ENCODE peak calls at places on chromosomes 3 and 15, in ten cellular contexts. K, X, I, P, C, B, O, W, Q and S are unnamed samples.
A peak's percentile ranks its signal among the peaks of the same experiment; 100 is the strongest.

GRCh38 chr3:143910756-143911155 is 60.9 kb upstream of the DIPK2A start:
- DNase-seq in K (no peak), X (no peak), I (no peak), P (no peak), C (no peak), B (no peak), O (no peak), W (no peak), Q (no peak), S (no peak)

GRCh38 chr3:38578551-38578950 is 70.9 kb downstream of the SCN5A start:
- DNase-seq in K (no peak), X (no peak), I (no peak), P (no peak), C (peak; percentile 62), B (no peak), O (no peak), W (no peak), Q (no peak), S (no peak)

GRCh38 chr15:44125879-44126278 is 69.2 kb downstream of the FRMD5 start:
- DNase-seq in K (no peak), X (no peak), I (no peak), P (no peak), C (no peak), B (no peak), O (no peak), W (no peak), Q (no peak), S (no peak)

GRCh38 chr3:54307616-54308180 is 185.3 kb downstream of the CACNA2D3 start:
- DNase-seq in K (no peak), X (no peak), I (no peak), P (no peak), C (no peak), B (no peak), O (no peak), W (no peak), Q (no peak), S (no peak)

GRCh38 chr3:189372205-189372764 is 200.5 kb downstream of the TPRG1 start:
- DNase-seq in K (no peak), X (no peak), I (no peak), P (no peak), C (no peak), B (no peak), O (no peak), W (no peak), Q (no peak), S (no peak)

GRCh38 chr15:95208071-95208470 is 976.7 kb downstream of the MCTP2 start:
- DNase-seq in K (no peak), X (no peak), I (no peak), P (no peak), C (no peak), B (no peak), O (no peak), W (no peak), Q (no peak), S (no peak)

GRCh38 chr3:184985586-184985985 is 167.3 kb downstream of the C3orf70 start:
- DNase-seq in K (no peak), X (no peak), I (no peak), P (no peak), C (no peak), B (no peak), O (no peak), W (no peak), Q (no peak), S (no peak)

GRCh38 chr3:128706171-128706570 is 19.8 kb upstream of the RAB7A start:
- DNase-seq in K (no peak), X (no peak), I (no peak), P (no peak), C (no peak), B (no peak), O (no peak), W (no peak), Q (no peak), S (no peak)

GRCh38 chr15:71252036-71252898 is 137.0 kb downstream of the THSD4 start:
- DNase-seq in K (peak; percentile 83), X (no peak), I (no peak), P (no peak), C (no peak), B (no peak), O (no peak), W (no peak), Q (no peak), S (no peak)

GRCh38 chr3:4584537-4585249 is 91.5 kb downstream of the ITPR1 start:
- DNase-seq in K (no peak), X (no peak), I (peak; percentile 14), P (no peak), C (no peak), B (peak; percentile 15), O (peak; percentile 15), W (peak; percentile 67), Q (no peak), S (no peak)

GRCh38 chr15:26451995-26452394 is 320.9 kb downstream of the GABRB3 start:
- DNase-seq in K (no peak), X (no peak), I (no peak), P (no peak), C (no peak), B (no peak), O (no peak), W (no peak), Q (no peak), S (no peak)
- TF ChIP-seq POLR2AphosphoS5 in K (no peak), X (no peak), I (no peak), P (no peak), C (no peak), B (no peak), O (no peak), W (no peak), Q (no peak), S (no peak)

GRCh38 chr15:74376825-74377581 is 9.6 kb upstream of the CYP11A1 start:
- DNase-seq in K (no peak), X (no peak), I (no peak), P (no peak), C (no peak), B (no peak), O (no peak), W (peak; percentile 40), Q (no peak), S (no peak)

GRCh38 chr15:74376226-74376625 is 8.8 kb upstream of the CYP11A1 start:
- DNase-seq in K (no peak), X (no peak), I (no peak), P (no peak), C (no peak), B (no peak), O (no peak), W (peak; percentile 54), Q (no peak), S (no peak)

GRCh38 chr15:74380361-74381189 is 13.1 kb upstream of the CYP11A1 start:
- DNase-seq in K (no peak), X (no peak), I (no peak), P (no peak), C (no peak), B (no peak), O (no peak), W (no peak), Q (no peak), S (no peak)

GRCh38 chr15:74378853-74379252 is 11.4 kb upstream of the CYP11A1 start:
- DNase-seq in K (no peak), X (no peak), I (no peak), P (no peak), C (no peak), B (no peak), O (no peak), W (no peak), Q (no peak), S (no peak)

DNA sequence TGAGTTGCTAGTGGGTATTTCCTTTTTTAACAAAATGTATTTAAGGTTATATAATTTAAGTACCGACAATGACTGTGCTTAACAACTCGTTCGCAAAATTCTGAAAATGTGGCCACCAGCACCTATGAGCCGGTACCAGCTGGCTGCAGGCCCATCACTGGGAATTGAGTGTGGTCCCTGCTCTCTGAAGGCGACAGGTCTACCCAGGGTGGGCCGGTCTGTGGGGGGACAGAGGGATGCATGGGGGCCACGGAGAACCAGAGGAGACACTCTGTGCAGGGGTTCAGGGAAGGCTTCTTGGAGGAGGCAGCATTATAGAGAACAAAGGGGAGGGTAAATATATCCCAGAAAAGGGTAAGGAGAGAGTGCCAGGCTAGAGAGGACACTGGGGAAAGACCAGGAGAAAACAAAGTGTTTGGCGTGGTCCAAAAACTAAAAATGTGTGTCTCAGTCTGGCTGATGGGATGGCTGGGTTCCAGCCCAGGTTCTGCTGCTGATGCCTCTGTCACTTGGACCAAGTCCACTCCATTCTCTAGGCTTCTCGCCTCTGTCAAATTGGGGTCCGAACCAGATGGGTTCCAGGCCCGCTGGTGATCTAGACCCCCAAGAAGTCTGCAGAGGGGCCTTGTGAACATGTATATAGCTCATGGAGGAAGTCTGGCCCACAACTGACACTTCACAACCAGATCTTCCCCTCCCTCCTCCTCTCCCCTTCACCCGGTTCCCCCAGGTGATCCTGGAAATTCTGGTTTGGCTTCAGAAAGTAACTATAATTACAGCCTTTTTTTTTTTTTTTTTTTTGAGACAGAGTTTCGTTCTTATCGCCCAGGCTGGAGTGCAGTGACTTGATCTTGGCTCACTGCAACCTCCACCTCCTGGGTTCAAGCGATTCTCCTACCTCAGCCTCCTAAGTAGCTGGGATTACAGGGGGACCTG is 10.7 kb upstream of the CYP11A1 start:
- DNase-seq in K (no peak), X (no peak), I (no peak), P (no peak), C (no peak), B (no peak), O (no peak), W (peak; percentile 48), Q (no peak), S (no peak)
- TF ChIP-seq POLR2AphosphoS5 in K (no peak), X (no peak), I (no peak), P (no peak), C (no peak), B (no peak), O (no peak), W (no peak), Q (no peak), S (no peak)

DNA sequence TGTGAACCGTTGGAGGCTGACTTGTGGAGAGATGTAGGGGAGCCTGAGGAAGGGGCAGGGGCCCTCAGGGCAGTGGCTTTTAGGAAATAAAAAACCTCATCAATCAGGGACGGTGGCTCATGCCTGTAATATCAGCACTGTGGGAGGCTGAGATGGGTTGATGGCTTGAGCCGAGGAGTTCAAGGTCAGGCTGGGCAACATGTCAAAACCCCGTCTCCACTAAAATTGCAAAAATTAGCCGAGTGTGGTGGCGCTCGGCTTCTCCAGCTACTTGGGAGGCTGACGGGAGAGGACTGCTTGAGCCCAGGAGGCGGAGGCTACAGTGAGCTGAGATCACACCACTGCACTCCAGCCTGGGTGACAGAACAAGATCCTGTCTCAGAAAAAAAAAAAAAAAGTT is 7.6 kb downstream of the TTC23 start:
- DNase-seq in K (no peak), X (no peak), I (no peak), P (no peak), C (no peak), B (no peak), O (no peak), W (no peak), Q (no peak), S (no peak)
- TF ChIP-seq POLR2AphosphoS5 in K (no peak), X (no peak), I (no peak), P (no peak), C (no peak), B (no peak), O (no peak), W (no peak), Q (no peak), S (no peak)

GRCh38 chr15:90883971-90884718 is at the start of gene FES:
- DNase-seq in K (no peak), X (no peak), I (peak; percentile 82), P (no peak), C (peak; percentile 87), B (no peak), O (peak; percentile 64), W (peak; percentile 86), Q (no peak), S (no peak)
- TF ChIP-seq POLR2AphosphoS5 in K (no peak), X (no peak), I (peak; percentile 84), P (no peak), C (no peak), B (no peak), O (peak; percentile 31), W (peak; percentile 26), Q (no peak), S (no peak)

GRCh38 chr3:61830111-61830400 is 268.7 kb downstream of the PTPRG start:
- DNase-seq in K (no peak), X (no peak), I (no peak), P (no peak), C (no peak), B (no peak), O (no peak), W (no peak), Q (no peak), S (no peak)
- TF ChIP-seq POLR2AphosphoS5 in K (no peak), X (no peak), I (no peak), P (no peak), C (no peak), B (no peak), O (no peak), W (peak; percentile 13), Q (no peak), S (no peak)